ENCODE peak calls at places on chromosomes 3 and 15, in five cellular contexts. One of them, this sample, is unnamed. For H3K4me1, the result is how much of the 10 kb centered on the place peaks cover.

GRCh38 chr3:113912551-113913246 is 35.1 kb upstream of the ZDHHC23 start:
- DNase-seq in OCI-LY7: peak
- DNase-seq in mesenchymal stem cell: peak
- DNase-seq in left ventricle myocardium inferior: no peak
- DNase-seq in HepG2: peak
- DNase-seq in this sample: no peak

GRCh38 chr15:42062284-42062806 is 32.0 kb downstream of the PLA2G4D start:
- DNase-seq in OCI-LY7: no peak
- DNase-seq in mesenchymal stem cell: no peak
- DNase-seq in left ventricle myocardium inferior: no peak
- DNase-seq in HepG2: no peak
- DNase-seq in this sample: no peak

GRCh38 chr3:170470063-170471006 is 51.7 kb downstream of the CLDN11 start:
- DNase-seq in OCI-LY7: no peak
- DNase-seq in mesenchymal stem cell: peak
- DNase-seq in left ventricle myocardium inferior: no peak
- DNase-seq in HepG2: no peak
- DNase-seq in this sample: no peak

GRCh38 chr3:66398228-66399025 is 102.4 kb downstream of the LRIG1 start:
- DNase-seq in OCI-LY7: no peak
- DNase-seq in mesenchymal stem cell: no peak
- DNase-seq in left ventricle myocardium inferior: no peak
- DNase-seq in HepG2: no peak
- DNase-seq in this sample: no peak

GRCh38 chr3:63921741-63922482 is 9.7 kb upstream of the SCAANT1 start:
- DNase-seq in OCI-LY7: peak
- DNase-seq in mesenchymal stem cell: no peak
- DNase-seq in left ventricle myocardium inferior: no peak
- DNase-seq in HepG2: no peak
- DNase-seq in this sample: no peak

GRCh38 chr3:195908439-195909293 is at the start of gene TNK2:
- DNase-seq in OCI-LY7: peak
- DNase-seq in mesenchymal stem cell: no peak
- DNase-seq in left ventricle myocardium inferior: no peak
- DNase-seq in HepG2: no peak
- DNase-seq in this sample: no peak

GRCh38 chr3:115960799-115961198 is 337.5 kb downstream of the GAP43 start:
- DNase-seq in OCI-LY7: no peak
- DNase-seq in mesenchymal stem cell: no peak
- DNase-seq in left ventricle myocardium inferior: no peak
- DNase-seq in HepG2: no peak
- DNase-seq in this sample: no peak

GRCh38 chr3:179430277-179430870 is 20.9 kb downstream of the GNB4 start:
- DNase-seq in OCI-LY7: no peak
- DNase-seq in mesenchymal stem cell: no peak
- DNase-seq in left ventricle myocardium inferior: no peak
- DNase-seq in HepG2: no peak
- DNase-seq in this sample: no peak

GRCh38 chr3:14152233-14152962 is 26.0 kb downstream of the XPC start:
- DNase-seq in OCI-LY7: peak
- DNase-seq in mesenchymal stem cell: no peak
- DNase-seq in left ventricle myocardium inferior: no peak
- DNase-seq in HepG2: no peak
- DNase-seq in this sample: no peak

GRCh38 chr3:4601926-4602325 is 108.8 kb downstream of the ITPR1 start:
- DNase-seq in OCI-LY7: no peak
- DNase-seq in mesenchymal stem cell: peak
- DNase-seq in left ventricle myocardium inferior: no peak
- DNase-seq in HepG2: no peak
- DNase-seq in this sample: no peak

GRCh38 chr3:74045000-74045399 is 420.3 kb upstream of the PDZRN3 start:
- DNase-seq in OCI-LY7: no peak
- DNase-seq in mesenchymal stem cell: no peak
- DNase-seq in left ventricle myocardium inferior: no peak
- DNase-seq in HepG2: no peak
- DNase-seq in this sample: no peak

GRCh38 chr3:138331143-138331894 is 1.7 kb upstream of the NME9 start:
- DNase-seq in OCI-LY7: peak
- DNase-seq in mesenchymal stem cell: peak
- DNase-seq in left ventricle myocardium inferior: no peak
- DNase-seq in HepG2: no peak
- DNase-seq in this sample: no peak

GRCh38 chr3:195540031-195540430 is 3.1 kb downstream of the PPP1R2 start:
- DNase-seq in OCI-LY7: peak
- DNase-seq in mesenchymal stem cell: no peak
- DNase-seq in left ventricle myocardium inferior: no peak
- DNase-seq in HepG2: no peak
- DNase-seq in this sample: no peak

GRCh38 chr15:31337352-31338031 is 10.9 kb downstream of the KLF13 start:
- DNase-seq in OCI-LY7: no peak
- DNase-seq in mesenchymal stem cell: no peak
- DNase-seq in left ventricle myocardium inferior: no peak
- DNase-seq in HepG2: no peak
- DNase-seq in this sample: no peak

GRCh38 chr15:31333820-31334219 is 7.2 kb downstream of the KLF13 start:
- DNase-seq in OCI-LY7: no peak
- DNase-seq in mesenchymal stem cell: no peak
- DNase-seq in left ventricle myocardium inferior: no peak
- DNase-seq in HepG2: no peak
- DNase-seq in this sample: no peak

GRCh38 chr15:31336943-31337295 is 10.3 kb downstream of the KLF13 start:
- DNase-seq in OCI-LY7: no peak
- DNase-seq in mesenchymal stem cell: no peak
- DNase-seq in left ventricle myocardium inferior: no peak
- DNase-seq in HepG2: no peak
- DNase-seq in this sample: no peak

GRCh38 chr15:31338318-31338878 is 11.8 kb downstream of the KLF13 start:
- DNase-seq in OCI-LY7: peak
- DNase-seq in mesenchymal stem cell: no peak
- DNase-seq in left ventricle myocardium inferior: no peak
- DNase-seq in HepG2: no peak
- DNase-seq in this sample: no peak

GRCh38 chr15:31335991-31336942 is 9.6 kb downstream of the KLF13 start:
- DNase-seq in OCI-LY7: no peak
- DNase-seq in mesenchymal stem cell: no peak
- DNase-seq in left ventricle myocardium inferior: no peak
- DNase-seq in HepG2: no peak
- DNase-seq in this sample: no peak
- H3K4me1 ChIP-seq in OCI-LY7: half or more
- H3K4me1 ChIP-seq in mesenchymal stem cell: under half
- H3K4me1 ChIP-seq in left ventricle myocardium inferior: half or more
- H3K4me1 ChIP-seq in HepG2: half or more
- H3K4me1 ChIP-seq in this sample: half or more

GRCh38 chr3:184811663-184811998 is 335 bp upstream of the VPS8 start:
- DNase-seq in OCI-LY7: no peak
- DNase-seq in mesenchymal stem cell: no peak
- DNase-seq in left ventricle myocardium inferior: no peak
- DNase-seq in HepG2: no peak
- DNase-seq in this sample: no peak
- H3K4me1 ChIP-seq in OCI-LY7: under half
- H3K4me1 ChIP-seq in mesenchymal stem cell: under half
- H3K4me1 ChIP-seq in left ventricle myocardium inferior: half or more
- H3K4me1 ChIP-seq in HepG2: under half
- H3K4me1 ChIP-seq in this sample: under half

GRCh38 chr3:13072239-13073041 is 789 bp downstream of the IQSEC1 start:
- DNase-seq in OCI-LY7: peak
- DNase-seq in mesenchymal stem cell: no peak
- DNase-seq in left ventricle myocardium inferior: peak
- DNase-seq in HepG2: no peak
- DNase-seq in this sample: peak

GRCh38 chr3:13068269-13069010 is 4.8 kb downstream of the IQSEC1 start:
- DNase-seq in OCI-LY7: no peak
- DNase-seq in mesenchymal stem cell: no peak
- DNase-seq in left ventricle myocardium inferior: no peak
- DNase-seq in HepG2: no peak
- DNase-seq in this sample: no peak

GRCh38 chr3:13069495-13069894 is 3.7 kb downstream of the IQSEC1 start:
- DNase-seq in OCI-LY7: peak
- DNase-seq in mesenchymal stem cell: no peak
- DNase-seq in left ventricle myocardium inferior: no peak
- DNase-seq in HepG2: no peak
- DNase-seq in this sample: no peak

GRCh38 chr3:13071695-13072094 is 1.5 kb downstream of the IQSEC1 start:
- DNase-seq in OCI-LY7: no peak
- DNase-seq in mesenchymal stem cell: no peak
- DNase-seq in left ventricle myocardium inferior: no peak
- DNase-seq in HepG2: no peak
- DNase-seq in this sample: no peak

GRCh38 chr3:13070622-13071021 is 2.6 kb downstream of the IQSEC1 start:
- DNase-seq in OCI-LY7: no peak
- DNase-seq in mesenchymal stem cell: no peak
- DNase-seq in left ventricle myocardium inferior: no peak
- DNase-seq in HepG2: no peak
- DNase-seq in this sample: no peak
- H3K4me1 ChIP-seq in OCI-LY7: half or more
- H3K4me1 ChIP-seq in mesenchymal stem cell: under half
- H3K4me1 ChIP-seq in left ventricle myocardium inferior: under half
- H3K4me1 ChIP-seq in HepG2: under half
- H3K4me1 ChIP-seq in this sample: under half

GRCh38 chr3:197365621-197366020 is 67.2 kb upstream of the DLG1 start:
- DNase-seq in OCI-LY7: no peak
- DNase-seq in mesenchymal stem cell: no peak
- DNase-seq in left ventricle myocardium inferior: no peak
- DNase-seq in HepG2: no peak
- DNase-seq in this sample: no peak

GRCh38 chr3:197366301-197367044 is 68.1 kb upstream of the DLG1 start:
- DNase-seq in OCI-LY7: no peak
- DNase-seq in mesenchymal stem cell: no peak
- DNase-seq in left ventricle myocardium inferior: no peak
- DNase-seq in HepG2: no peak
- DNase-seq in this sample: no peak

GRCh38 chr3:197368330-197368729 is 69.9 kb upstream of the DLG1 start:
- DNase-seq in OCI-LY7: no peak
- DNase-seq in mesenchymal stem cell: no peak
- DNase-seq in left ventricle myocardium inferior: no peak
- DNase-seq in HepG2: no peak
- DNase-seq in this sample: no peak

GRCh38 chr3:197368821-197369220 is 70.4 kb upstream of the DLG1 start:
- DNase-seq in OCI-LY7: no peak
- DNase-seq in mesenchymal stem cell: no peak
- DNase-seq in left ventricle myocardium inferior: no peak
- DNase-seq in HepG2: no peak
- DNase-seq in this sample: peak

GRCh38 chr3:197367081-197367780 is 68.8 kb upstream of the DLG1 start:
- DNase-seq in OCI-LY7: no peak
- DNase-seq in mesenchymal stem cell: peak
- DNase-seq in left ventricle myocardium inferior: no peak
- DNase-seq in HepG2: peak
- DNase-seq in this sample: no peak
- H3K4me1 ChIP-seq in OCI-LY7: under half
- H3K4me1 ChIP-seq in mesenchymal stem cell: under half
- H3K4me1 ChIP-seq in left ventricle myocardium inferior: under half
- H3K4me1 ChIP-seq in HepG2: half or more
- H3K4me1 ChIP-seq in this sample: under half

DNA sequence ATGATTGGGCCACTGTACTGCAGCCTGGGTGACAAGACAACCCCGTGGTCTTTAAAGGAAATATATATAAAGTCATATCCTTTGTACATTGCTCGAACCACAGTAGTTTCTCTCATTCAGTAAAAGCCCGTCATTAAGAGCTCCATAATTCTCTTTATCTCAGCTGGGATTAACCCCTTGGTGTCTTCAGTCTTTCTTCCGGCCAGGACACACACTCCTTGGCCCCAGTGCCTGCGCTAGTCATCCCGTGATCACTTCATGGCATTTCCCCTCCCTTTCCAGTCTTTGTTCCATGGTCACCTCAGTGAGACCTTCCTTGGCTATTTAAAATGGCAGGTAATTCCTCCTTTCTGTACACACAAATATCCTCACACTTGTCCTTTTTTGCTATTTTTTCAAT is 3.3 kb downstream of the RPL35A start:
- DNase-seq in OCI-LY7: no peak
- DNase-seq in mesenchymal stem cell: no peak
- DNase-seq in left ventricle myocardium inferior: no peak
- DNase-seq in HepG2: no peak
- DNase-seq in this sample: no peak
- H3K4me1 ChIP-seq in OCI-LY7: under half
- H3K4me1 ChIP-seq in mesenchymal stem cell: under half
- H3K4me1 ChIP-seq in left ventricle myocardium inferior: half or more
- H3K4me1 ChIP-seq in HepG2: half or more
- H3K4me1 ChIP-seq in this sample: under half

GRCh38 chr3:159761826-159762225 is 226.8 kb upstream of the IL12A start:
- DNase-seq in OCI-LY7: no peak
- DNase-seq in mesenchymal stem cell: no peak
- DNase-seq in left ventricle myocardium inferior: no peak
- DNase-seq in HepG2: no peak
- DNase-seq in this sample: no peak

GRCh38 chr3:159763466-159764210 is 225.0 kb upstream of the IL12A start:
- DNase-seq in OCI-LY7: no peak
- DNase-seq in mesenchymal stem cell: peak
- DNase-seq in left ventricle myocardium inferior: peak
- DNase-seq in HepG2: no peak
- DNase-seq in this sample: peak

GRCh38 chr3:159762238-159762637 is 226.4 kb upstream of the IL12A start:
- DNase-seq in OCI-LY7: no peak
- DNase-seq in mesenchymal stem cell: no peak
- DNase-seq in left ventricle myocardium inferior: no peak
- DNase-seq in HepG2: no peak
- DNase-seq in this sample: no peak

GRCh38 chr3:159764211-159765024 is 224.2 kb upstream of the IL12A start:
- DNase-seq in OCI-LY7: no peak
- DNase-seq in mesenchymal stem cell: peak
- DNase-seq in left ventricle myocardium inferior: peak
- DNase-seq in HepG2: no peak
- DNase-seq in this sample: peak

DNA sequence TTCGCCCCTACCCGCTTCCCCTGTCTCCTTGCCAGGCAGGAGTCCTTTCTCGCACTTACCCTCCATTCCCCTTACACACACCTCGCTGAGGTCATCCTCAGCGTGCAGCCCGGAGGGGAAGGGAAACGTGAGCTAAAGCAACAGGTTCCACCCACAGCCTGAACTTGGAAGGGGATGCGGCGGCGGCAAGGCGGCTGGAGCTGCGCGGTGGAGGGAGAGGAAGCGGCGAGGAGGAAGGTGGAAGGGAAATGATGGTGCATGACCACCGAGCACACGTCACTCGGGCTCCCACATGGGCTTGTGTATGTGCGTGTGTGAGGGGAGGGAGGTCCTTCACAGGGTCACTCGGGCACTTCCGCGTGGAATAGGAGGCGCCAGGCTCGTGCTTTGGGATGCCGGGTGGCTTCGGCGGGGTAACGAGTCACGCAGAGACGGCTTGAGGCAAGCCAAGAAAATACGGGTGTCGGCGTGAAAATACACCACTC is 225.6 kb upstream of the IL12A start:
- DNase-seq in OCI-LY7: no peak
- DNase-seq in mesenchymal stem cell: peak
- DNase-seq in left ventricle myocardium inferior: peak
- DNase-seq in HepG2: no peak
- DNase-seq in this sample: peak
- H3K4me1 ChIP-seq in OCI-LY7: under half
- H3K4me1 ChIP-seq in mesenchymal stem cell: under half
- H3K4me1 ChIP-seq in left ventricle myocardium inferior: half or more
- H3K4me1 ChIP-seq in HepG2: under half
- H3K4me1 ChIP-seq in this sample: under half

This sample was measured in tibial artery.